ENCODE peak calls at places on chromosome 12, in five cellular contexts. One of them, this sample, is unnamed.

GRCh38 chr12:3249081-3249800 is 172.1 kb downstream of the TSPAN9 start:
- DNase-seq in stimulated activated CD8-positive, alpha-beta memory T cell treated with anti-CD3 and anti-CD28 coated beads, Interleukin-12 subunit alpha, Interleukin-12 subunit beta, amount 100 ng/mL, for 1 hour: no peak
- DNase-seq in stimulated activated CD4-positive, alpha-beta T cell treated with anti-CD3 and anti-CD28 coated beads, Interleukin-1b, Interleukin-23, amount 100 ng/mL, for 4 hours: no peak
- DNase-seq in NCI-H748 treated with DMSO at 0.1 percent for 48 hours: no peak
- DNase-seq in germinal center: no peak
- DNase-seq in this sample: no peak

GRCh38 chr12:105317942-105318614 is 12.4 kb upstream of the C12orf75 start:
- DNase-seq in NCI-H748 treated with DMSO at 0.1 percent for 48 hours: peak
- DNase-seq in stimulated activated CD4-positive, alpha-beta T cell treated with anti-CD3 and anti-CD28 coated beads, Interleukin-1b, Interleukin-23, amount 100 ng/mL, for 4 hours: no peak
- DNase-seq in stimulated activated CD8-positive, alpha-beta memory T cell treated with anti-CD3 and anti-CD28 coated beads, Interleukin-12 subunit alpha, Interleukin-12 subunit beta, amount 100 ng/mL, for 1 hour: no peak
- DNase-seq in germinal center: no peak
- DNase-seq in this sample: no peak

GRCh38 chr12:22893878-22894277 is 268.9 kb downstream of the ETNK1 start:
- DNase-seq in stimulated activated CD4-positive, alpha-beta T cell treated with anti-CD3 and anti-CD28 coated beads, Interleukin-1b, Interleukin-23, amount 100 ng/mL, for 4 hours: no peak
- DNase-seq in stimulated activated CD8-positive, alpha-beta memory T cell treated with anti-CD3 and anti-CD28 coated beads, Interleukin-12 subunit alpha, Interleukin-12 subunit beta, amount 100 ng/mL, for 1 hour: no peak
- DNase-seq in NCI-H748 treated with DMSO at 0.1 percent for 48 hours: no peak
- DNase-seq in germinal center: no peak
- DNase-seq in this sample: no peak

GRCh38 chr12:43284441-43284840 is 267.6 kb downstream of the ADAMTS20 start:
- DNase-seq in stimulated activated CD8-positive, alpha-beta memory T cell treated with anti-CD3 and anti-CD28 coated beads, Interleukin-12 subunit alpha, Interleukin-12 subunit beta, amount 100 ng/mL, for 1 hour: no peak
- DNase-seq in NCI-H748 treated with DMSO at 0.1 percent for 48 hours: no peak
- DNase-seq in germinal center: no peak
- DNase-seq in stimulated activated CD4-positive, alpha-beta T cell treated with anti-CD3 and anti-CD28 coated beads, Interleukin-1b, Interleukin-23, amount 100 ng/mL, for 4 hours: no peak
- DNase-seq in this sample: no peak

GRCh38 chr12:51326762-51327439 is 2.9 kb upstream of the BIN2 start:
- DNase-seq in NCI-H748 treated with DMSO at 0.1 percent for 48 hours: no peak
- DNase-seq in stimulated activated CD8-positive, alpha-beta memory T cell treated with anti-CD3 and anti-CD28 coated beads, Interleukin-12 subunit alpha, Interleukin-12 subunit beta, amount 100 ng/mL, for 1 hour: no peak
- DNase-seq in germinal center: peak
- DNase-seq in stimulated activated CD4-positive, alpha-beta T cell treated with anti-CD3 and anti-CD28 coated beads, Interleukin-1b, Interleukin-23, amount 100 ng/mL, for 4 hours: no peak
- DNase-seq in this sample: no peak

GRCh38 chr12:91139264-91139663 is 28.0 kb upstream of the LUM start:
- DNase-seq in stimulated activated CD8-positive, alpha-beta memory T cell treated with anti-CD3 and anti-CD28 coated beads, Interleukin-12 subunit alpha, Interleukin-12 subunit beta, amount 100 ng/mL, for 1 hour: no peak
- DNase-seq in NCI-H748 treated with DMSO at 0.1 percent for 48 hours: no peak
- DNase-seq in stimulated activated CD4-positive, alpha-beta T cell treated with anti-CD3 and anti-CD28 coated beads, Interleukin-1b, Interleukin-23, amount 100 ng/mL, for 4 hours: no peak
- DNase-seq in germinal center: no peak
- DNase-seq in this sample: no peak

GRCh38 chr12:105253882-105254513 is 18.0 kb upstream of the APPL2 start:
- DNase-seq in NCI-H748 treated with DMSO at 0.1 percent for 48 hours: no peak
- DNase-seq in germinal center: no peak
- DNase-seq in stimulated activated CD4-positive, alpha-beta T cell treated with anti-CD3 and anti-CD28 coated beads, Interleukin-1b, Interleukin-23, amount 100 ng/mL, for 4 hours: no peak
- DNase-seq in stimulated activated CD8-positive, alpha-beta memory T cell treated with anti-CD3 and anti-CD28 coated beads, Interleukin-12 subunit alpha, Interleukin-12 subunit beta, amount 100 ng/mL, for 1 hour: no peak
- DNase-seq in this sample: no peak

GRCh38 chr12:32947203-32947795 is 50.7 kb upstream of the PKP2 start:
- DNase-seq in stimulated activated CD8-positive, alpha-beta memory T cell treated with anti-CD3 and anti-CD28 coated beads, Interleukin-12 subunit alpha, Interleukin-12 subunit beta, amount 100 ng/mL, for 1 hour: no peak
- DNase-seq in stimulated activated CD4-positive, alpha-beta T cell treated with anti-CD3 and anti-CD28 coated beads, Interleukin-1b, Interleukin-23, amount 100 ng/mL, for 4 hours: no peak
- DNase-seq in NCI-H748 treated with DMSO at 0.1 percent for 48 hours: peak
- DNase-seq in germinal center: no peak
- DNase-seq in this sample: no peak

GRCh38 chr12:92288533-92288932 is 142.9 kb upstream of the BTG1 start:
- DNase-seq in stimulated activated CD8-positive, alpha-beta memory T cell treated with anti-CD3 and anti-CD28 coated beads, Interleukin-12 subunit alpha, Interleukin-12 subunit beta, amount 100 ng/mL, for 1 hour: no peak
- DNase-seq in germinal center: no peak
- DNase-seq in stimulated activated CD4-positive, alpha-beta T cell treated with anti-CD3 and anti-CD28 coated beads, Interleukin-1b, Interleukin-23, amount 100 ng/mL, for 4 hours: no peak
- DNase-seq in NCI-H748 treated with DMSO at 0.1 percent for 48 hours: no peak
- DNase-seq in this sample: no peak

GRCh38 chr12:19410211-19410610 is 29.1 kb upstream of the AEBP2 start:
- DNase-seq in stimulated activated CD8-positive, alpha-beta memory T cell treated with anti-CD3 and anti-CD28 coated beads, Interleukin-12 subunit alpha, Interleukin-12 subunit beta, amount 100 ng/mL, for 1 hour: no peak
- DNase-seq in stimulated activated CD4-positive, alpha-beta T cell treated with anti-CD3 and anti-CD28 coated beads, Interleukin-1b, Interleukin-23, amount 100 ng/mL, for 4 hours: no peak
- DNase-seq in germinal center: no peak
- DNase-seq in NCI-H748 treated with DMSO at 0.1 percent for 48 hours: peak
- DNase-seq in this sample: no peak

GRCh38 chr12:95492462-95492861 is 18.5 kb downstream of the METAP2 start:
- DNase-seq in NCI-H748 treated with DMSO at 0.1 percent for 48 hours: no peak
- DNase-seq in germinal center: no peak
- DNase-seq in stimulated activated CD8-positive, alpha-beta memory T cell treated with anti-CD3 and anti-CD28 coated beads, Interleukin-12 subunit alpha, Interleukin-12 subunit beta, amount 100 ng/mL, for 1 hour: no peak
- DNase-seq in stimulated activated CD4-positive, alpha-beta T cell treated with anti-CD3 and anti-CD28 coated beads, Interleukin-1b, Interleukin-23, amount 100 ng/mL, for 4 hours: no peak
- DNase-seq in this sample: no peak

GRCh38 chr12:69468237-69469026 is 1.8 kb upstream of the FRS2 start:
- DNase-seq in stimulated activated CD8-positive, alpha-beta memory T cell treated with anti-CD3 and anti-CD28 coated beads, Interleukin-12 subunit alpha, Interleukin-12 subunit beta, amount 100 ng/mL, for 1 hour: no peak
- DNase-seq in germinal center: no peak
- DNase-seq in NCI-H748 treated with DMSO at 0.1 percent for 48 hours: no peak
- DNase-seq in stimulated activated CD4-positive, alpha-beta T cell treated with anti-CD3 and anti-CD28 coated beads, Interleukin-1b, Interleukin-23, amount 100 ng/mL, for 4 hours: no peak
- DNase-seq in this sample: no peak

GRCh38 chr12:20596036-20596435 is 99.1 kb upstream of the SLCO1C1 start:
- DNase-seq in NCI-H748 treated with DMSO at 0.1 percent for 48 hours: no peak
- DNase-seq in stimulated activated CD8-positive, alpha-beta memory T cell treated with anti-CD3 and anti-CD28 coated beads, Interleukin-12 subunit alpha, Interleukin-12 subunit beta, amount 100 ng/mL, for 1 hour: no peak
- DNase-seq in stimulated activated CD4-positive, alpha-beta T cell treated with anti-CD3 and anti-CD28 coated beads, Interleukin-1b, Interleukin-23, amount 100 ng/mL, for 4 hours: no peak
- DNase-seq in germinal center: no peak
- DNase-seq in this sample: no peak